ENCODE peak calls at places on chromosomes 11 and 22, in eight cellular contexts. D, A, M, O, C, W, B and Z are unnamed samples.

GRCh38 chr11:59901306-59901705 is 22.7 kb downstream of the OOSP3 start:
- DNase-seq in M (no peak), D (no peak), O (peak; percentile 37), A (no peak), C (no peak), W (no peak), B (peak; percentile 60), Z (no peak)

GRCh38 chr22:49951986-49952896 is 8.3 kb upstream of the PIM3 start:
- DNase-seq in A (no peak), M (no peak), O (peak; percentile 87), W (peak; percentile 51), C (no peak), D (no peak), B (peak; percentile 68), Z (no peak)

GRCh38 chr11:42200311-42200710 is 740.9 kb upstream of the LRRC4C start:
- DNase-seq in D (no peak), B (no peak), M (no peak), W (no peak), A (no peak), C (no peak), O (no peak), Z (no peak)

GRCh38 chr22:41401781-41402648 is 20.3 kb downstream of the TEF start:
- DNase-seq in B (peak; percentile 85), M (peak; percentile 95), A (peak; percentile 78), D (no peak), O (peak; percentile 35), W (no peak), C (peak; percentile 93), Z (peak; percentile 74)

GRCh38 chr11:64611176-64611575 is 20.2 kb downstream of the SLC22A12 start:
- DNase-seq in W (no peak), O (no peak), C (no peak), D (no peak), M (no peak), B (no peak), A (peak; percentile 3), Z (no peak)

GRCh38 chr11:15735711-15736110 is 620.6 kb downstream of the SOX6 start:
- DNase-seq in C (no peak), M (no peak), B (no peak), A (no peak), W (no peak), D (no peak), O (no peak), Z (no peak)

GRCh38 chr22:17629646-17630045 is 1.1 kb upstream of the ATP6V1E1 start:
- DNase-seq in A (no peak), C (no peak), O (no peak), B (no peak), W (no peak), D (no peak), M (no peak), Z (no peak)

GRCh38 chr11:123082977-123083376 is 21.0 kb upstream of the HSPA8 start:
- DNase-seq in M (no peak), W (no peak), O (no peak), A (no peak), C (no peak), D (no peak), B (peak; percentile 78), Z (no peak)

GRCh38 chr22:40670058-40670457 is 9.2 kb upstream of the MCHR1 start:
- DNase-seq in O (no peak), W (no peak), M (no peak), B (no peak), D (no peak), A (no peak), C (no peak), Z (no peak)

GRCh38 chr11:15910761-15911160 is 445.6 kb downstream of the SOX6 start:
- DNase-seq in D (no peak), A (no peak), C (no peak), W (no peak), B (no peak), O (no peak), M (no peak), Z (no peak)

GRCh38 chr11:18789942-18790341 is 1.7 kb downstream of the PTPN5 start:
- DNase-seq in B (no peak), A (no peak), O (no peak), C (no peak), M (no peak), W (peak; percentile 26), D (no peak), Z (no peak)

GRCh38 chr11:112227471-112227870 is 1.2 kb downstream of the PTS start:
- DNase-seq in O (no peak), A (no peak), W (no peak), D (no peak), B (no peak), M (no peak), C (no peak), Z (no peak)

GRCh38 chr11:118896921-118897591 is 13.4 kb downstream of the CXCR5 start:
- DNase-seq in M (no peak), A (no peak), O (no peak), D (no peak), B (no peak), W (no peak), C (no peak), Z (no peak)

GRCh38 chr11:12235945-12236743 is 125.8 kb downstream of the MICAL2 start:
- DNase-seq in D (peak; percentile 66), W (no peak), B (no peak), M (peak; percentile 44), C (no peak), O (peak; percentile 92), A (no peak), Z (peak; percentile 77)

GRCh38 chr11:35223429-35223828 is 84.5 kb downstream of the CD44 start:
- DNase-seq in C (no peak), W (no peak), A (no peak), M (no peak), O (peak; percentile 67), B (no peak), D (no peak), Z (no peak)

GRCh38 chr11:69439651-69440464 is 41.6 kb upstream of the LINC01488 start:
- DNase-seq in C (no peak), O (peak; percentile 27), B (no peak), W (no peak), D (no peak), A (no peak), M (no peak), Z (no peak)

GRCh38 chr22:30221121-30221992 is 25.2 kb downstream of the LIF start:
- DNase-seq in M (no peak), B (no peak), A (no peak), D (peak; percentile 68), O (no peak), W (no peak), C (no peak), Z (no peak)

GRCh38 chr11:44880511-44880910 is 70.2 kb downstream of the TP53I11 start:
- DNase-seq in W (no peak), B (no peak), C (no peak), A (no peak), D (no peak), O (no peak), M (no peak), Z (no peak)

GRCh38 chr11:111035746-111036145 is 209.8 kb upstream of the POU2AF2 start:
- DNase-seq in D (no peak), C (no peak), B (no peak), A (no peak), O (no peak), M (no peak), W (no peak), Z (no peak)

GRCh38 chr22:34015642-34016041 is 95.4 kb upstream of the LARGE1 start:
- DNase-seq in M (no peak), B (no peak), C (no peak), W (no peak), D (no peak), A (no peak), O (no peak), Z (no peak)

GRCh38 chr11:22703040-22703439 is 36.6 kb downstream of the GAS2 start:
- DNase-seq in B (peak; percentile 58), D (no peak), C (no peak), A (no peak), M (no peak), O (peak; percentile 88), W (no peak), Z (no peak)
- H3K27ac ChIP-seq in B (no peak overlapping the region), D (no peak overlapping the region), C (peak overlapping the region; percentile 49), A (peak overlapping the region; percentile 22), M (no peak overlapping the region), O (no peak overlapping the region), W (no peak overlapping the region), Z (no peak overlapping the region)

DNA sequence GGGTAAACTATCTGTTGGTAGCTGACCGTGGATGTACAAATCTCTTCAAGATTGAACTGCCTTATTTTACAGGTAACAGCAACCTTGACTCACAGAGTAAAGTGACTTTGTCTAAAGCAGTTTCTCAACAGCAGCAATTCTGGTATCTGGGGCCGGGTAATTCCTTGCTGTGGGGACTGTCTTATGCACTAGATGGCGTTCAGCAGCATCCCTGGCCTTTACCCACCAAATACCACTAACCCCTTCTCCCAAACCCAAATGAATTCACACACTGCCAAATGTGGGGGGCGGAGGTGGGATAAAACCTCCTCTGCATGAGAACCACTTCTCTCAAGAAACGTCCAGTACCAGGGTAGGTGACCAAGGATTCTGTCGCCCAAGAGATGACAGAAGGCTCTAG is 1.7 kb upstream of the INCENP start:
- DNase-seq in C (no peak), A (no peak), D (no peak), W (peak; percentile 59), M (no peak), O (no peak), B (peak; percentile 44), Z (no peak)
- TF ChIP-seq CTCF in C (no peak), A (no peak), D (no peak), W (peak; percentile 57), M (no peak), O (peak; percentile 35), B (no peak), Z (no peak)

GRCh38 chr22:37751449-37752188 is 54.8 kb downstream of the TRIOBP start:
- DNase-seq in C (no peak), A (no peak), D (no peak), B (no peak), M (no peak), O (no peak), W (no peak), Z (no peak)

GRCh38 chr22:37749831-37750595 is 53.2 kb downstream of the TRIOBP start:
- DNase-seq in D (no peak), C (no peak), B (no peak), O (peak; percentile 75), A (no peak), W (no peak), M (no peak), Z (no peak)

GRCh38 chr22:37752189-37753061 is 55.3 kb upstream of the GCAT start:
- DNase-seq in B (peak; percentile 100), O (peak; percentile 90), W (no peak), D (no peak), C (peak; percentile 93), M (peak; percentile 93), A (peak; percentile 94), Z (peak; percentile 96)

GRCh38 chr22:37749223-37749622 is 52.4 kb downstream of the TRIOBP start:
- DNase-seq in W (no peak), A (no peak), M (peak; percentile 84), C (no peak), D (no peak), O (no peak), B (no peak), Z (no peak)

GRCh38 chr22:37750596-37751162 is 53.8 kb downstream of the TRIOBP start:
- DNase-seq in C (no peak), O (no peak), B (peak; percentile 36), W (no peak), M (no peak), D (no peak), A (no peak), Z (no peak)
- H3K4me1 ChIP-seq in C (peaks cover 37% of the 10 kb centered on the region), O (peaks cover 50% of the 10 kb centered on the region), B (peaks cover 81% of the 10 kb centered on the region), W (no peaks in the 10 kb centered on the region), M (peaks cover 78% of the 10 kb centered on the region), D (peaks cover 16% of the 10 kb centered on the region), A (peaks cover 81% of the 10 kb centered on the region), Z (peaks cover 47% of the 10 kb centered on the region)

GRCh38 chr22:26553056-26553752 is 36.7 kb downstream of the TPST2 start:
- DNase-seq in D (no peak), A (no peak), W (no peak), O (peak; percentile 95), C (no peak), M (no peak), B (no peak), Z (no peak)
- H3K27ac ChIP-seq in D (no peak overlapping the region), A (peak overlapping the region; percentile 31), W (no peak overlapping the region), O (peak overlapping the region; percentile 90), C (peak overlapping the region; percentile 26), M (no peak overlapping the region), B (no peak overlapping the region), Z (no peak overlapping the region)